ENCODE peak calls at places on chromosomes 11 and 22, in seven cellular contexts. B, G, M, D, C, J and U are unnamed samples.

GRCh38 chr22:18033204-18033998 is 9.0 kb upstream of the MICAL3 start:
- DNase-seq in G (no peak), M (no peak), B (no peak), J (no peak), D (no peak), C (no peak), U (no peak)

GRCh38 chr11:116688202-116688540 is 84.6 kb downstream of the BUD13 start:
- DNase-seq in G (no peak), C (no peak), B (no peak), J (no peak), M (no peak), D (no peak), U (no peak)

GRCh38 chr22:24006914-24007214 is 1.6 kb upstream of the GSTT4 start:
- DNase-seq in D (no peak), B (no peak), G (no peak), J (no peak), M (no peak), C (no peak), U (no peak)

GRCh38 chr11:128802358-128802981 is 64.6 kb downstream of the KCNJ1 start:
- DNase-seq in D (no peak), B (no peak), J (no peak), C (no peak), M (no peak), G (no peak), U (no peak)

GRCh38 chr11:68982134-68982533 is 1.3 kb upstream of the MRGPRD start:
- DNase-seq in C (no peak), G (no peak), D (no peak), J (no peak), B (no peak), M (no peak), U (no peak)

GRCh38 chr22:45688606-45689080 is 17.0 kb downstream of the ATXN10 start:
- DNase-seq in D (no peak), J (no peak), C (no peak), M (no peak), B (no peak), G (no peak), U (no peak)

GRCh38 chr11:98260983-98261382 is 759.8 kb upstream of the CNTN5 start:
- DNase-seq in B (no peak), C (no peak), M (no peak), J (no peak), D (no peak), G (no peak), U (no peak)

GRCh38 chr11:107196732-107197131 is 178.5 kb upstream of the GUCY1A2 start:
- DNase-seq in C (no peak), J (no peak), D (no peak), M (no peak), B (no peak), G (no peak), U (no peak)

GRCh38 chr11:10302294-10302743 is 2.6 kb upstream of the ADM start:
- DNase-seq in C (no peak), D (no peak), J (peak; percentile 62), B (no peak), M (no peak), G (no peak), U (peak; percentile 30)

GRCh38 chr22:20567993-20568417 is 60.6 kb downstream of the MED15 start:
- DNase-seq in G (no peak), D (no peak), J (no peak), C (no peak), B (no peak), M (no peak), U (no peak)

GRCh38 chr11:16839821-16840220 is 101.4 kb downstream of the C11orf58 start:
- DNase-seq in M (no peak), J (no peak), D (no peak), C (no peak), G (no peak), B (no peak), U (no peak)

GRCh38 chr11:13944016-13944415 is 18.5 kb upstream of the SPON1 start:
- DNase-seq in J (no peak), M (no peak), C (no peak), B (no peak), D (no peak), G (no peak), U (no peak)

GRCh38 chr11:75453916-75454655 is 21.1 kb upstream of the KLHL35 start:
- DNase-seq in M (no peak), J (no peak), D (no peak), G (no peak), B (no peak), C (no peak), U (no peak)

GRCh38 chr11:57214087-57214395 is 23.0 kb downstream of the APLNR start:
- DNase-seq in G (no peak), D (no peak), B (no peak), C (no peak), J (no peak), M (no peak), U (no peak)

GRCh38 chr11:23540101-23540561 is 679.9 kb upstream of the CCDC179 start:
- DNase-seq in G (no peak), C (no peak), J (no peak), D (no peak), M (no peak), B (peak; percentile 41), U (peak; percentile 78)

GRCh38 chr11:62881579-62882427 is 1.1 kb downstream of the SLC3A2 start:
- DNase-seq in J (peak; percentile 95), C (peak; percentile 82), D (peak; percentile 78), G (peak; percentile 89), B (peak; percentile 94), M (peak; percentile 96), U (peak; percentile 83)

GRCh38 chr22:25085930-25086901 is 113.4 kb upstream of the CRYBB3 start:
- DNase-seq in D (no peak), B (no peak), M (no peak), C (no peak), G (peak; percentile 60), J (no peak), U (no peak)

GRCh38 chr11:126466288-126467045 is 111.0 kb downstream of the ST3GAL4 start:
- DNase-seq in D (no peak), B (no peak), J (peak; percentile 54), C (no peak), G (no peak), M (no peak), U (peak; percentile 19)

GRCh38 chr22:19639610-19640135 is 74.6 kb upstream of the SEPTIN5 start:
- DNase-seq in D (no peak), C (no peak), M (no peak), B (no peak), J (no peak), G (no peak), U (no peak)

GRCh38 chr11:66071326-66071870 is 1.3 kb downstream of the PACS1 start:
- DNase-seq in M (peak; percentile 34), J (no peak), C (no peak), D (no peak), G (no peak), B (no peak), U (no peak)

GRCh38 chr11:126328001-126328390 is 24.1 kb downstream of the DCPS start:
- DNase-seq in M (no peak), J (no peak), B (no peak), C (no peak), D (no peak), G (no peak), U (no peak)

GRCh38 chr11:130313383-130314183 is 1.1 kb downstream of the ZBTB44 start:
- DNase-seq in G (no peak), B (no peak), D (no peak), J (no peak), C (no peak), M (no peak), U (peak; percentile 44)